ENCODE peak calls at places on chromosomes 2 and 18, in four cellular contexts. X is K562, Y is spleen, N is Peyer's patch. V is an unnamed sample. For H3K4me1, the result is how much of the 10 kb centered on the place peaks cover.

GRCh38 chr2:72325592-72326422 is 178.1 kb upstream of the CYP26B1 start:
- DNase-seq in X (peak), Y (no peak), N (peak), V (peak)

GRCh38 chr2:144320491-144320890 is 199.4 kb downstream of the ZEB2 start:
- DNase-seq in X (no peak), Y (peak), N (no peak), V (no peak)

GRCh38 chr2:189613650-189614420 is 33.2 kb upstream of the SLC40A1 start:
- DNase-seq in X (no peak), Y (no peak), N (no peak), V (no peak)

GRCh38 chr2:202436631-202437030 is 60.5 kb downstream of the BMPR2 start:
- DNase-seq in X (no peak), Y (no peak), N (no peak), V (no peak)

GRCh38 chr2:62785810-62786593 is 80.5 kb downstream of the EHBP1 start:
- DNase-seq in X (no peak), Y (no peak), N (no peak), V (no peak)

GRCh38 chr2:179410552-179411356 is 146.1 kb upstream of the SESTD1 start:
- DNase-seq in X (peak), Y (no peak), N (peak), V (peak)

GRCh38 chr18:14025306-14025940 is 106.8 kb downstream of the ZNF519 start:
- DNase-seq in X (no peak), Y (no peak), N (no peak), V (peak)

GRCh38 chr2:138269726-138270125 is 231.8 kb upstream of the SPOPL start:
- DNase-seq in X (no peak), Y (no peak), N (no peak), V (no peak)

GRCh38 chr2:206790311-206790935 is 25.0 kb downstream of the FASTKD2 start:
- DNase-seq in X (no peak), Y (no peak), N (no peak), V (no peak)

GRCh38 chr2:104774631-104775030 is 79.3 kb upstream of the POU3F3 start:
- DNase-seq in X (no peak), Y (no peak), N (no peak), V (no peak)

GRCh38 chr2:21289994-21290393 is 166.2 kb downstream of the TDRD15 start:
- DNase-seq in X (no peak), Y (no peak), N (no peak), V (no peak)

GRCh38 chr2:222844323-222844722 is 16.5 kb upstream of the ACSL3 start:
- DNase-seq in X (peak), Y (no peak), N (no peak), V (no peak)

GRCh38 chr2:134320930-134321329 is 67.1 kb downstream of the MGAT5 start:
- DNase-seq in X (no peak), Y (no peak), N (peak), V (peak)

GRCh38 chr2:238727585-238728321 is 120.1 kb upstream of the TWIST2 start:
- DNase-seq in X (no peak), Y (no peak), N (no peak), V (no peak)

GRCh38 chr2:1708476-1709334 is 35.6 kb downstream of the PXDN start:
- DNase-seq in X (no peak), Y (no peak), N (no peak), V (no peak)

GRCh38 chr2:20806286-20806685 is 16.6 kb downstream of the LDAH start:
- DNase-seq in X (no peak), Y (no peak), N (no peak), V (no peak)

GRCh38 chr2:137211761-137212160 is 446.4 kb downstream of the THSD7B start:
- DNase-seq in X (no peak), Y (no peak), N (no peak), V (no peak)

GRCh38 chr2:176110975-176111663 is 4.0 kb downstream of the HOXD11 start:
- DNase-seq in X (peak), Y (no peak), N (peak), V (peak)

GRCh38 chr2:111946294-111947114 is 48.1 kb downstream of the MERTK start:
- DNase-seq in X (no peak), Y (no peak), N (peak), V (peak)

GRCh38 chr2:3612639-3613523 is 18.0 kb downstream of the COLEC11 start:
- DNase-seq in X (no peak), Y (peak), N (peak), V (no peak)

GRCh38 chr18:36284671-36285295 is 12.7 kb upstream of the FHOD3 start:
- DNase-seq in X (peak), Y (no peak), N (peak), V (peak)

GRCh38 chr18:48563027-48563426 is 24.2 kb downstream of the CTIF start:
- DNase-seq in X (peak), Y (no peak), N (no peak), V (no peak)

GRCh38 chr2:176997074-176997791 is 215.4 kb upstream of the HNRNPA3 start:
- DNase-seq in X (no peak), Y (no peak), N (peak), V (peak)

GRCh38 chr2:177551989-177552413 is 159.4 kb downstream of the AGPS start:
- DNase-seq in X (peak), Y (no peak), N (peak), V (no peak)

GRCh38 chr2:33230133-33230618 is 246.3 kb upstream of the RASGRP3 start:
- DNase-seq in X (no peak), Y (no peak), N (no peak), V (no peak)

GRCh38 chr18:24695168-24695567 is 234.7 kb downstream of the HRH4 start:
- DNase-seq in X (no peak), Y (no peak), N (no peak), V (no peak)

GRCh38 chr2:239268082-239268481 is 132.7 kb downstream of the HDAC4 start:
- DNase-seq in X (no peak), Y (peak), N (peak), V (peak)

GRCh38 chr2:142561656-142562055 is 315.8 kb upstream of the KYNU start:
- DNase-seq in X (no peak), Y (no peak), N (no peak), V (no peak)

GRCh38 chr18:47150029-47150823 is at the start of gene HDHD2:
- DNase-seq in X (peak), Y (peak), N (peak), V (peak)

GRCh38 chr2:239369631-239370161 is 31.1 kb downstream of the HDAC4 start:
- DNase-seq in X (no peak), Y (peak), N (peak), V (peak)

GRCh38 chr2:197838589-197838988 is 34.2 kb downstream of the PLCL1 start:
- DNase-seq in X (no peak), Y (no peak), N (no peak), V (no peak)
- H3K4me1 ChIP-seq in X (under half), Y (under half), N (under half), V (under half)

GRCh38 chr2:131827481-131828163 is 299.9 kb downstream of the CCDC74A start:
- DNase-seq in X (no peak), Y (no peak), N (no peak), V (no peak)
- TF ChIP-seq CTCF in X (no peak), Y (no peak), N (no peak), V (no peak)

GRCh38 chr2:60520917-60521539 is 32.4 kb downstream of the BCL11A start:
- DNase-seq in X (no peak), Y (peak), N (no peak), V (no peak)

GRCh38 chr2:60517441-60517840 is 36.0 kb downstream of the BCL11A start:
- DNase-seq in X (no peak), Y (no peak), N (no peak), V (no peak)

GRCh38 chr2:60520477-60520876 is 33.0 kb downstream of the BCL11A start:
- DNase-seq in X (no peak), Y (no peak), N (no peak), V (no peak)

GRCh38 chr2:60518567-60518966 is 34.9 kb downstream of the BCL11A start:
- DNase-seq in X (no peak), Y (no peak), N (no peak), V (no peak)

GRCh38 chr2:60519259-60519863 is 34.1 kb downstream of the BCL11A start:
- DNase-seq in X (no peak), Y (no peak), N (no peak), V (no peak)
- H3K4me1 ChIP-seq in X (under half), Y (under half), N (under half), V (under half)

GRCh38 chr2:76870581-76870980 is 651.6 kb downstream of the LRRTM4 start:
- DNase-seq in X (no peak), Y (no peak), N (no peak), V (no peak)
- TF ChIP-seq CTCF in X (no peak), Y (no peak), N (no peak), V (no peak)

GRCh38 chr2:172096661-172097547 is 5.8 kb downstream of the DLX2 start:
- DNase-seq in X (no peak), Y (no peak), N (no peak), V (no peak)
- H3K4me1 ChIP-seq in X (under half), Y (half or more), N (under half), V (half or more)